ENCODE peak calls at places on chromosomes 2 and 18, in ten cellular contexts. C is activated T-cell treated with anti-CD3 and anti-CD28 coated beads, Interleukin-2, amount 50 U/mL, for 72 hours; X is iris pigment epithelial cell; V is brain microvascular endothelial cell; R is HuH-7.5; M is HT-29; J is lung microvascular endothelial cell; Y is GM04504; K is HTR-8/SVneo; W is GM06990. D is an unnamed sample.

GRCh38 chr18:13613591-13614317 is 112.6 kb downstream of the FAM210A start:
- DNase-seq in X (no peak), J (no peak), V (no peak), C (no peak), W (peak), K (no peak), M (no peak), R (no peak), Y (no peak), D (no peak)

GRCh38 chr2:238286987-238287386 is 1.4 kb downstream of the PER2 start:
- DNase-seq in K (no peak), R (no peak), Y (no peak), W (no peak), V (no peak), X (no peak), J (no peak), M (no peak), C (peak), D (no peak)

GRCh38 chr2:238596571-238597551 is 170.1 kb downstream of the ASB1 start:
- DNase-seq in J (peak), M (peak), Y (peak), W (no peak), C (no peak), V (peak), K (peak), R (no peak), X (peak), D (peak)

GRCh38 chr2:107738268-107738667 is 88.4 kb upstream of the RGPD4 start:
- DNase-seq in W (no peak), J (no peak), M (no peak), K (no peak), R (no peak), X (no peak), Y (no peak), V (no peak), C (no peak), D (no peak)

GRCh38 chr2:207258191-207258991 is 92.6 kb upstream of the KLF7 start:
- DNase-seq in M (no peak), J (no peak), C (no peak), X (peak), Y (peak), K (peak), R (no peak), V (peak), W (no peak), D (peak)

GRCh38 chr2:103284750-103285149 is 522.9 kb downstream of the TMEM182 start:
- DNase-seq in Y (no peak), J (no peak), W (no peak), K (no peak), V (no peak), R (no peak), M (no peak), C (no peak), X (no peak), D (no peak)

GRCh38 chr2:23207871-23208270 is 177.1 kb upstream of the KLHL29 start:
- DNase-seq in Y (no peak), K (no peak), C (no peak), J (no peak), X (no peak), M (no peak), R (no peak), W (no peak), V (no peak), D (no peak)

GRCh38 chr2:66434679-66435548 is at the start of gene MEIS1:
- DNase-seq in R (peak), C (peak), Y (peak), V (peak), K (peak), W (peak), M (peak), X (peak), J (peak), D (peak)

GRCh38 chr2:70674636-70675430 is 93.2 kb downstream of the ADD2 start:
- DNase-seq in Y (no peak), C (no peak), M (no peak), X (no peak), R (no peak), W (no peak), J (no peak), K (no peak), V (no peak), D (no peak)

GRCh38 chr2:239757154-239757760 is 267.9 kb downstream of the NDUFA10 start:
- DNase-seq in M (no peak), R (no peak), Y (no peak), C (no peak), K (no peak), X (no peak), W (no peak), J (peak), V (no peak), D (no peak)

GRCh38 chr2:147663153-147663961 is 181.5 kb upstream of the ACVR2A start:
- DNase-seq in K (no peak), J (no peak), M (no peak), W (peak), C (peak), R (no peak), Y (no peak), V (no peak), X (no peak), D (no peak)

GRCh38 chr2:12074126-12074883 is 327.9 kb downstream of the LPIN1 start:
- DNase-seq in C (no peak), V (no peak), K (no peak), W (no peak), R (no peak), Y (no peak), X (no peak), J (no peak), M (no peak), D (no peak)

GRCh38 chr2:9710311-9710710 is 79.5 kb upstream of the YWHAQ start:
- DNase-seq in C (peak), K (no peak), R (no peak), M (no peak), J (no peak), W (no peak), X (no peak), V (no peak), Y (no peak), D (no peak)

GRCh38 chr2:12059616-12060441 is 313.4 kb downstream of the LPIN1 start:
- DNase-seq in K (peak), J (no peak), W (no peak), Y (peak), V (peak), R (no peak), C (no peak), M (no peak), X (peak), D (no peak)

GRCh38 chr2:172680595-172681176 is 55.0 kb upstream of the RAPGEF4 start:
- DNase-seq in J (peak), W (no peak), K (no peak), R (no peak), Y (no peak), X (no peak), M (no peak), V (no peak), C (no peak), D (no peak)

GRCh38 chr18:77482190-77482928 is 232.7 kb downstream of the GALR1 start:
- DNase-seq in W (no peak), J (no peak), X (no peak), M (no peak), K (no peak), R (no peak), Y (no peak), C (no peak), V (peak), D (no peak)

D was measured in A549.